ENCODE peak calls at places on chromosomes 11 and 22, in seven cellular contexts. Y is right lobe of liver, J is body of pancreas, F is fibroblast of pulmonary artery, O is uterus, E is ovary, C is activated B cell treated with CpG ODN at 0.5 μM for 24 hours. Z is an unnamed sample.

GRCh38 chr11:22216940-22217339 is 24.1 kb downstream of the ANO5 start:
- DNase-seq in E (no peak), Y (no peak), F (no peak), J (no peak), C (no peak), O (no peak), Z (no peak)

GRCh38 chr11:128956401-128957203 is 13.9 kb upstream of the TP53AIP1 start:
- DNase-seq in O (no peak), F (peak; percentile 81), E (no peak), C (no peak), Y (no peak), J (peak; percentile 38), Z (peak; percentile 58)

GRCh38 chr22:20155330-20156041 is 4.6 kb upstream of the CCDC188 start:
- DNase-seq in Y (no peak), F (peak; percentile 12), C (no peak), E (no peak), O (peak; percentile 51), J (peak; percentile 50), Z (peak; percentile 73)

GRCh38 chr11:46808804-46809431 is 37.2 kb downstream of the CKAP5 start:
- DNase-seq in J (no peak), F (peak; percentile 58), C (no peak), O (no peak), E (no peak), Y (no peak), Z (no peak)

GRCh38 chr11:129041611-129042018 is 98.9 kb upstream of the TP53AIP1 start:
- DNase-seq in F (peak; percentile 7), J (no peak), Y (no peak), C (no peak), E (no peak), O (no peak), Z (no peak)

GRCh38 chr11:126366064-126366822 is 10.8 kb downstream of the ST3GAL4 start:
- DNase-seq in O (no peak), J (no peak), E (peak; percentile 75), Y (no peak), F (no peak), C (no peak), Z (peak; percentile 36)

GRCh38 chr22:46652081-46652929 is 32.1 kb downstream of the GRAMD4 start:
- DNase-seq in J (no peak), Y (peak; percentile 79), E (peak; percentile 69), O (no peak), C (no peak), F (peak; percentile 50), Z (peak; percentile 76)

GRCh38 chr22:30044369-30044768 is 35.9 kb upstream of the HORMAD2 start:
- DNase-seq in F (peak; percentile 87), J (peak; percentile 66), E (no peak), Y (no peak), O (no peak), C (no peak), Z (no peak)

GRCh38 chr11:132531921-132532320 is 1000.4 kb downstream of the OPCML start:
- DNase-seq in C (no peak), O (no peak), E (no peak), Y (no peak), J (no peak), F (peak; percentile 1), Z (no peak)

GRCh38 chr11:118876261-118876660 is 7.4 kb upstream of the CXCR5 start:
- DNase-seq in C (no peak), J (no peak), O (no peak), Y (no peak), F (no peak), E (no peak), Z (no peak)

GRCh38 chr11:123429336-123429735 is 733 bp upstream of the GRAMD1B start:
- DNase-seq in O (no peak), C (no peak), Y (no peak), J (no peak), F (no peak), E (no peak), Z (no peak)

GRCh38 chr11:12871788-12872321 is 137.3 kb upstream of the RASSF10 start:
- DNase-seq in Y (no peak), F (no peak), J (no peak), E (no peak), O (peak; percentile 66), C (no peak), Z (no peak)

GRCh38 chr11:72395993-72396392 is 38.3 kb downstream of the CLPB start:
- DNase-seq in J (no peak), C (no peak), F (no peak), O (no peak), E (no peak), Y (no peak), Z (no peak)

GRCh38 chr22:40055143-40055926 is 60.6 kb downstream of the FAM83F start:
- DNase-seq in C (no peak), Y (no peak), E (no peak), O (no peak), J (no peak), F (no peak), Z (no peak)

GRCh38 chr11:119373917-119374631 is 7.4 kb downstream of the USP2 start:
- DNase-seq in C (no peak), E (peak; percentile 81), O (peak; percentile 76), F (peak; percentile 82), J (peak; percentile 87), Y (peak; percentile 65), Z (peak; percentile 73)

GRCh38 chr22:28296452-28296851 is 377.4 kb upstream of the PITPNB start:
- DNase-seq in Y (no peak), F (no peak), E (no peak), O (no peak), C (no peak), J (no peak), Z (no peak)

GRCh38 chr22:19892925-19893324 is 38.3 kb upstream of the GNB1L start:
- DNase-seq in C (no peak), F (no peak), Y (no peak), J (no peak), O (peak; percentile 44), E (no peak), Z (no peak)

GRCh38 chr11:20075627-20076026 is 84.6 kb downstream of the DBX1 start:
- DNase-seq in E (no peak), C (no peak), J (no peak), O (no peak), Y (no peak), F (no peak), Z (no peak)

GRCh38 chr11:12060385-12060980 is 49.9 kb upstream of the MICAL2 start:
- DNase-seq in C (no peak), Y (no peak), F (no peak), O (no peak), J (no peak), E (no peak), Z (no peak)

GRCh38 chr11:121571466-121571865 is 118.7 kb upstream of the SORL1-AS1 start:
- DNase-seq in E (no peak), Y (no peak), O (no peak), C (no peak), J (no peak), F (no peak), Z (no peak)

GRCh38 chr11:121570453-121570852 is 117.7 kb upstream of the SORL1-AS1 start:
- DNase-seq in E (no peak), C (no peak), J (no peak), O (no peak), Y (no peak), F (no peak), Z (no peak)

GRCh38 chr11:121575963-121576290 is 123.2 kb upstream of the SORL1-AS1 start:
- DNase-seq in E (no peak), F (no peak), C (no peak), J (no peak), O (no peak), Y (no peak), Z (no peak)

GRCh38 chr11:121575250-121575962 is 122.6 kb upstream of the SORL1-AS1 start:
- DNase-seq in F (peak; percentile 16), O (peak; percentile 87), E (peak; percentile 90), J (peak; percentile 35), Y (peak; percentile 89), C (no peak), Z (peak; percentile 52)

DNA sequence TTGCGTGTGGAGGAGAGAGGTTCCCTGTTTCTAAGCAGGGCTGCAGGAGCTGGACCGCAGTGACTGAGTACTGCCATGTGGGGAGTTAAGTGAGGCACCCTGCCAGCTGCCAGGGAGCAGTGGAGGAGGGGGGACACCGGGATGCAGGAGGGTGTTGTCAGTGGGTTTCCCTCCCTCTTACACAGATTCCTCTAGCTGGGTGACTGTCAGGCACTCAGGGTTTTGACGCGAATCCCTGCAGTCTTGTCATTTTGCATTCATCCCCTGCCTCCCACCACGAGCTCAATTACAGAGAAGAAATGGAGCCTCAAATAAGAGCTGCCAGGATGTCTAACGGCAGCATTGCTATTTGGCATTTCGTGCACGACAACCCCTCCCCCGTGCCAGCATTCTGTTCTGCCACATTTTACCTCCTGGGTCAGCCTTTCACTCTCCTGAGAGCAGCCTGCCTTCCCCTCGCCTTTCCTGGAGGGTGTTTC is 119.9 kb upstream of the SORL1-AS1 start:
- DNase-seq in O (no peak), E (no peak), J (no peak), C (no peak), Y (no peak), F (no peak), Z (no peak)
- TF ChIP-seq CTCF in O (no peak), E (no peak), J (no peak), C (no peak), Y (no peak), F (no peak), Z (no peak)

GRCh38 chr11:125264091-125265022 is 99.8 kb downstream of the PKNOX2 start:
- DNase-seq in E (no peak), C (no peak), Y (no peak), F (no peak), J (no peak), O (no peak), Z (no peak)
- TF ChIP-seq CTCF in E (no peak), C (no peak), Y (no peak), F (no peak), J (no peak), O (no peak), Z (no peak)

GRCh38 chr11:67648140-67648795 is 2.3 kb downstream of the ACY3 start:
- DNase-seq in J (peak; percentile 81), E (no peak), F (no peak), O (no peak), Y (peak; percentile 14), C (peak; percentile 59), Z (no peak)
- TF ChIP-seq CTCF in J (peak; percentile 37), E (no peak), F (no peak), O (no peak), Y (no peak), C (peak; percentile 82), Z (peak; percentile 26)

DNA sequence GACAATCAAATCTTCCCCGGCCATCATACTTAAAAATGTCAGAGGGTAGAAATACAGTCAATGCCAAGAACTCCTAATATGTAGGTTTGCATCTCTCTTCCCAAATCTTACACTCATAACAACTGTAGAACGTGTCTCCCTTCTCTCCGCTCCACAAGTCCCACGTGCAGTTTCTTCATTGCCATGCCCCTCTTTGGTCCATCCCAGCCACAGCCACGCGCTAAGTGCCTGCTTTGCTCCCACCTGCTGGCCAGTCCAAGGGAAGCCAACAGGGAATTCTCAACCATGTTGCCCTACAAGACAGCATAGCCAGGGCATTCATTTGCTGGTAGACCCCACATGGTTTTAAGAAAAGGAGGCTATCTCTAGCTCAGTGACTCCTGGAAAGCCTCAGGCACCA is 420.6 kb upstream of the ISX start:
- DNase-seq in J (no peak), F (no peak), Y (no peak), O (no peak), C (no peak), E (no peak), Z (no peak)
- TF ChIP-seq CTCF in J (no peak), F (no peak), Y (no peak), O (no peak), C (no peak), E (no peak), Z (no peak)

DNA sequence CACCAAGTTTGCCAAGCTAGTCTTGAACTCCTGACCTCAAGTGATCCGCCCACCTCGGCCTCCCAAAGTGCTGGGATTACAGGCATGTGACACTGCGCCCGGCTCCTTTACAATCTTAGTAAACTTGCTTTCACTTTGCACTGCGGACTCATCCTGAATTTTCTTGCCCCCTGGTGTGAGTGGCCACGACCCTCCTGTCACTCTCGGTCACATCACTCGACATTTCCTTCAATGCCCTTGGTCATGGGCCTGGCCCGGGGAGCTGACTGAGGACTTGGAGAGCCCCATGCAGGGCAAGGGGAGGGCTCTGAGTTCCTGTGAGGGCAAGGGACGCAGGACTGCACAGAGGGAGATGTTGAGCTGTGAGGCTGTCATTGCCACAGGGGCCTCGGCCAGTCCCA is 21.4 kb downstream of the A4GALT start:
- DNase-seq in O (no peak), E (no peak), J (no peak), C (no peak), F (no peak), Y (no peak), Z (no peak)
- TF ChIP-seq CTCF in O (no peak), E (no peak), J (no peak), C (no peak), F (no peak), Y (no peak), Z (no peak)